ENCODE peak calls at places on chromosomes 5 and 9, in nine cellular contexts. K, D, Y, A, Z, C, J, N and I are unnamed samples.

GRCh38 chr9:86321373-86321772 is 32.8 kb downstream of the TUT7 start:
- DNase-seq in Y (no peak), D (no peak), K (no peak), J (no peak), C (no peak), N (no peak), Z (no peak), A (peak), I (no peak)

GRCh38 chr5:57598756-57599155 is 116.1 kb upstream of the ACTBL2 start:
- DNase-seq in K (no peak), Z (no peak), Y (no peak), A (peak), C (no peak), J (no peak), D (no peak), N (no peak), I (no peak)

GRCh38 chr9:134869554-134870310 is 10.9 kb upstream of the FCN2 start:
- DNase-seq in K (no peak), A (no peak), Z (no peak), C (no peak), J (no peak), N (no peak), D (no peak), Y (no peak), I (no peak)

GRCh38 chr9:69195019-69195418 is 20.9 kb downstream of the TJP2 start:
- DNase-seq in D (no peak), J (no peak), Z (no peak), C (no peak), Y (no peak), N (no peak), K (no peak), A (no peak), I (no peak)

GRCh38 chr9:134065720-134066419 is 2.0 kb downstream of the BRD3 start:
- DNase-seq in K (no peak), N (peak), Y (peak), A (peak), J (no peak), D (no peak), C (peak), Z (no peak), I (peak)

GRCh38 chr9:72460342-72461312 is 60.8 kb upstream of the TMC1 start:
- DNase-seq in N (no peak), Z (no peak), K (no peak), D (no peak), C (no peak), A (no peak), J (no peak), Y (no peak), I (no peak)

GRCh38 chr5:73733219-73733618 is 107.2 kb downstream of the ARHGEF28 start:
- DNase-seq in A (no peak), N (no peak), Y (no peak), K (no peak), Z (no peak), J (no peak), C (no peak), D (no peak), I (no peak)

GRCh38 chr9:33249087-33249657 is 9.2 kb downstream of the SPINK4 start:
- DNase-seq in A (no peak), D (no peak), J (peak), N (no peak), Z (no peak), K (no peak), C (no peak), Y (no peak), I (no peak)

DNA sequence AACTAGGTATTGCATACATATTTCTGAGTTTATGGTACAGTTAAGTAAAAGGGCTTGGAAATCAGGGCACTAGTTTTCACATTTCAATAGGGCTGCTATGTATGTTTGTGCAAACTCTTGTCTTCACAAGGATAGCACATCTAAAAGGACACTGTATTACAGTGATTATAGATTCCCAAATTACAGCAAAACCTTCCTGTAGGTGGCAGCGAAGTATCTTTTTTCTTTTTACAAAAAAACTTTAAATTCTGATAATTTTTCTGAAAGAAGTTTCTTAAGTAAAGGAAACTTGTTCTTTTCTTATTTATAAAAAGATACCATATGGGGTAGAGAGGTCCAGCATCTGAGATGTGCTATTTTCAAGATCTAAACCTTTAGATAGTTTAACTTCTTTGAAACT is 337.8 kb downstream of the PTPRD start:
- DNase-seq in J (no peak), D (no peak), N (no peak), Y (no peak), K (no peak), C (no peak), A (no peak), Z (no peak), I (no peak)
- TF ChIP-seq CTCF in J (peak), D (peak), N (no peak), Y (no peak), K (no peak), C (no peak), A (no peak), Z (no peak), I (no peak)

GRCh38 chr5:172772112-172772906 is 1.3 kb upstream of the DUSP1 start:
- DNase-seq in D (peak), A (peak), C (peak), Z (peak), N (peak), K (peak), J (peak), Y (peak), I (peak)

GRCh38 chr5:172774561-172775271 is 3.7 kb upstream of the DUSP1 start:
- DNase-seq in C (no peak), A (no peak), Z (no peak), N (no peak), D (no peak), J (no peak), Y (no peak), K (no peak), I (no peak)

GRCh38 chr5:172771439-172772111 is 580 bp upstream of the DUSP1 start:
- DNase-seq in C (no peak), K (no peak), J (no peak), N (no peak), D (no peak), Z (no peak), A (peak), Y (no peak), I (peak)

GRCh38 chr5:172775326-172776234 is 4.6 kb upstream of the DUSP1 start:
- DNase-seq in K (no peak), J (no peak), A (peak), Z (peak), C (peak), N (peak), Y (peak), D (no peak), I (no peak)

GRCh38 chr5:172773481-172774469 is 2.8 kb upstream of the DUSP1 start:
- DNase-seq in C (no peak), Z (no peak), D (no peak), A (peak), N (no peak), K (no peak), Y (no peak), J (no peak), I (no peak)
- TF ChIP-seq CTCF in C (no peak), Z (no peak), D (no peak), A (peak), N (no peak), K (no peak), Y (no peak), J (no peak), I (no peak)

GRCh38 chr9:91946825-91947224 is 3.2 kb downstream of the ROR2 start:
- DNase-seq in N (no peak), A (no peak), D (no peak), Y (no peak), C (no peak), J (no peak), K (no peak), Z (no peak), I (no peak)

GRCh38 chr9:91948061-91948422 is 2.0 kb downstream of the ROR2 start:
- DNase-seq in K (peak), Z (no peak), N (no peak), D (no peak), C (no peak), Y (no peak), J (no peak), A (no peak), I (no peak)

GRCh38 chr9:91949293-91949945 is 609 bp downstream of the ROR2 start:
- DNase-seq in N (no peak), Z (no peak), K (peak), Y (no peak), J (peak), D (peak), A (no peak), C (no peak), I (no peak)

GRCh38 chr9:91949946-91950664 is at the start of gene ROR2:
- DNase-seq in N (no peak), A (peak), J (peak), Z (peak), K (peak), D (peak), Y (no peak), C (peak), I (peak)

GRCh38 chr9:91948423-91949292 is 1.4 kb downstream of the ROR2 start:
- DNase-seq in Y (no peak), N (no peak), Z (peak), C (peak), K (peak), J (peak), D (peak), A (no peak), I (peak)
- TF ChIP-seq CTCF in Y (no peak), N (no peak), Z (no peak), C (peak), K (no peak), J (peak), D (peak), A (no peak), I (no peak)

GRCh38 chr5:36621985-36622384 is 15.6 kb downstream of the SLC1A3 start:
- DNase-seq in D (no peak), K (no peak), Z (no peak), Y (no peak), C (no peak), A (no peak), J (no peak), N (no peak), I (no peak)
- TF ChIP-seq CTCF in D (no peak), K (no peak), Z (no peak), Y (no peak), C (no peak), A (no peak), J (no peak), N (no peak), I (no peak)

GRCh38 chr5:150024241-150024984 is 23.9 kb downstream of the HMGXB3 start:
- DNase-seq in Y (no peak), N (no peak), A (no peak), D (no peak), J (no peak), C (no peak), Z (no peak), K (no peak), I (no peak)
- TF ChIP-seq CTCF in Y (no peak), N (peak), A (peak), D (no peak), J (peak), C (no peak), Z (peak), K (no peak), I (no peak)

GRCh38 chr5:15791274-15791673 is 291.3 kb downstream of the FBXL7 start:
- DNase-seq in A (no peak), D (no peak), J (no peak), Y (no peak), K (no peak), Z (no peak), C (no peak), N (no peak), I (no peak)
- TF ChIP-seq CTCF in A (peak), D (no peak), J (no peak), Y (no peak), K (no peak), Z (peak), C (no peak), N (peak), I (no peak)

DNA sequence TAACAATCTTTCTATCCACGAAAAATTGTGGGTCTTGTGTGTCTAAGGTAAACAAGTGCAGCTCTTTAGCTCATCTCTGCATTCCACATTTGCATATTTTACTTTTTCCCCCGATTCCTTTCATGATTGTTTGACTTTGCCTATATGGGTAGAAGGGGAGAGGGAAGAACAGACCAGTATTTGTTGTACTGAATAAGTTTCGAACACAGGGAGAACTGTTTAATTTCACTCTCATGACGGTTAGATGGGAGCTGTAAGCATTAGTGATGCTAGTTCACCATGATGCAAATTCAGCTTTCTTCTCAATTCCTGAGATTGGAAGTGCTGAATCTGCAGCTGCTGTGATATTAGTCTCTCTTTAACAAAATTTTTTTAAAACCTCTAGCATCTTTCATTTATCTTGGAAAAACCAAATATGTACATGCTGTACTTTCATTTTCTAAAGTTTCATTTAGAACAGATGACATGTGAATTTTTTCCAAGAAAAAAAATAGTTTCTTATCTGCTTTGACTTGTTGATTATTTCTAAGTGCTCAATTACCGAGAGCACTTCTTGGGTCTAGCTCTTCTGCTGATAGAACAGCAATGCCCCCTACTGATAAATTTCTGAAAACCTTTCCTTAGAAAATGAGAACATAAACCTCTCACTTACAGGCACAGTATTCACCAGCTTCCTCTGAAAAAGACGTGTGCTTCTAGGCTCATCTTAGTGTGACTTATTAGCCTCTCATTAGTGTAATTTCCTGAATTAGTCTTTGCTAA is 149.5 kb downstream of the BAAT start:
- DNase-seq in Y (no peak), J (peak), N (peak), Z (no peak), K (no peak), A (peak), D (no peak), C (no peak), I (peak)
- TF ChIP-seq CTCF in Y (no peak), J (peak), N (peak), Z (peak), K (peak), A (peak), D (peak), C (peak), I (peak)

GRCh38 chr9:87664153-87665060 is 61.5 kb upstream of the CTSL start:
- DNase-seq in Y (no peak), K (no peak), Z (no peak), C (no peak), N (no peak), J (no peak), A (no peak), D (no peak), I (no peak)

GRCh38 chr9:87665516-87665915 is 60.4 kb upstream of the CTSL start:
- DNase-seq in K (no peak), A (no peak), N (no peak), D (no peak), C (no peak), Z (no peak), Y (no peak), J (no peak), I (no peak)

GRCh38 chr9:87668722-87669121 is 57.2 kb upstream of the CTSL start:
- DNase-seq in A (no peak), Y (no peak), N (no peak), D (no peak), Z (no peak), C (no peak), K (no peak), J (no peak), I (no peak)

GRCh38 chr9:87668222-87668621 is 57.7 kb upstream of the CTSL start:
- DNase-seq in N (no peak), Z (no peak), J (no peak), K (no peak), D (no peak), C (no peak), Y (no peak), A (no peak), I (no peak)

GRCh38 chr9:87667164-87667738 is 58.7 kb upstream of the CTSL start:
- DNase-seq in K (peak), Y (no peak), N (peak), J (peak), A (no peak), Z (no peak), C (no peak), D (no peak), I (no peak)
- TF ChIP-seq CTCF in K (no peak), Y (no peak), N (peak), J (peak), A (peak), Z (peak), C (no peak), D (peak), I (peak)

GRCh38 chr9:31140316-31140715 is 1244.1 kb upstream of the ACO1 start:
- DNase-seq in D (no peak), Y (no peak), C (no peak), K (no peak), J (peak), Z (no peak), N (peak), A (no peak), I (no peak)
- TF ChIP-seq CTCF in D (peak), Y (no peak), C (peak), K (peak), J (peak), Z (peak), N (peak), A (no peak), I (no peak)

DNA sequence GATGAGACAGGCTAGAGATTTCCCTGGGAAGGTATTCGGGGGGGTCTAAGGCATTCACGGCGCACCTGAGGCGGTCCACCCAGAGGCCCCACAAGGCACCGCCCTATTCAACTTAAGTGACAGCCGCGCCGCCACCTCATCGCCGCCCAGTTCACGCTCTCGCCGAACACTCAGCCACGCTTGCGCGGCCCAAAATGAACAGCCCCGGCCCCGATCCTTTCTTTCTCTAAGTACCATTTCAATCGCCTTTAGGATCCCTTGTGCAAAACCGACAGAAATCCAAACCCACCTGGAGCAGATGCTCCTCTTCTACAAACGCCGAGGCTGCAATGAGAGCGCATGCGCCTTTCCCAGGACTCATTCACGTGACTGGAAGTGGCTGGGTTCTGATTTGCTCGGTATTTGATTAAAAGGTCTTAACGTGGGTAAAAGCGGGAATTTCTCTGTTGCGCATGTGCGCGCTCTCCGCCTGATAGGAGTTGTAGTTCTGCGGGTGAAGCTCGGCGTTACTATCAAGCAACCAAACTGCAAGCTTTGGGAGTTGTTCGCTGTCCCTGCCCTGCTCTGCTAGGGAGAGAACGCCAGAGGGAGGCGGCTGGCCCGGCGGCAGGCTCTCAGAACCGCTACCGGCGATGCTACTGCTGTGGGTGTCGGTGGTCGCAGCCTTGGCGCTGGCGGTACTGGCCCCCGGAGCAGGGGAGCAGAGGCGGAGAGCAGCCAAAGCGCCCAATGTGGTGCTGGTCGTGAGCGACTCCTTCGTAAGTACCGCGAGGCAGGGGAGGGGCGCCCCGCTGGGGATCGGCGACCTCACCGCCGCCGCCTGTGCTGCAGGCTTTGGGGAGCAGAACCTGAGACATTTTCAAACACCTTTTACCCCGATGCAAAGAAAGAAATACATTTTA is at the start of the genes ARSK and SKIC3:
- DNase-seq in Z (peak), D (peak), J (peak), Y (peak), K (peak), C (peak), N (peak), A (peak), I (peak)
- TF ChIP-seq CTCF in Z (peak), D (peak), J (peak), Y (peak), K (no peak), C (peak), N (peak), A (peak), I (peak)